ENCODE peak calls at places on chromosomes 6 and 20, in nine cellular contexts. M, V, C, Z, F, E, J, U and G are unnamed samples.

GRCh38 chr6:112160745-112161144 is 73.4 kb downstream of the FAM229B start:
- DNase-seq in M (no peak), V (no peak), C (no peak), Z (no peak), F (no peak), E (no peak), J (no peak), U (no peak), G (no peak)

GRCh38 chr20:1299522-1299921 is 29.4 kb downstream of the SDCBP2 start:
- DNase-seq in M (peak), V (no peak), C (no peak), Z (peak), F (no peak), E (no peak), J (no peak), U (no peak), G (peak)

GRCh38 chr6:41779793-41780622 is at the start of gene FRS3:
- DNase-seq in M (peak), V (peak), C (peak), Z (peak), F (peak), E (peak), J (peak), U (peak), G (peak)

GRCh38 chr6:131951576-131952230 is 531 bp upstream of the CCN2 start:
- DNase-seq in M (no peak), V (no peak), C (no peak), Z (no peak), F (no peak), E (no peak), J (no peak), U (no peak), G (no peak)

GRCh38 chr20:53723045-53723444 is 129.4 kb upstream of the ZNF217 start:
- DNase-seq in M (no peak), V (no peak), C (no peak), Z (no peak), F (no peak), E (no peak), J (no peak), U (no peak), G (no peak)

GRCh38 chr20:47126374-47126705 is 230.2 kb downstream of the ZMYND8 start:
- DNase-seq in M (no peak), V (no peak), C (no peak), Z (no peak), F (no peak), E (no peak), J (no peak), U (no peak), G (no peak)

GRCh38 chr6:89776583-89777233 is 42.9 kb downstream of the MDN1 start:
- DNase-seq in M (no peak), V (no peak), C (no peak), Z (no peak), F (no peak), E (no peak), J (no peak), U (no peak), G (no peak)

GRCh38 chr6:149480502-149481280 is 4.1 kb downstream of the ZC3H12D start:
- DNase-seq in M (peak), V (no peak), C (no peak), Z (no peak), F (no peak), E (no peak), J (no peak), U (no peak), G (no peak)

GRCh38 chr20:60804240-60804917 is 447.7 kb upstream of the CDH4 start:
- DNase-seq in M (no peak), V (no peak), C (no peak), Z (no peak), F (no peak), E (no peak), J (no peak), U (no peak), G (no peak)

GRCh38 chr6:144066745-144067484 is 28.5 kb downstream of the SF3B5 start:
- DNase-seq in M (no peak), V (peak), C (no peak), Z (no peak), F (no peak), E (no peak), J (no peak), U (no peak), G (no peak)

GRCh38 chr6:138970856-138971425 is 17.1 kb downstream of the REPS1 start:
- DNase-seq in M (no peak), V (no peak), C (no peak), Z (no peak), F (no peak), E (no peak), J (no peak), U (no peak), G (peak)

GRCh38 chr20:43977962-43978361 is 63.3 kb downstream of the TOX2 start:
- DNase-seq in M (no peak), V (no peak), C (no peak), Z (no peak), F (no peak), E (no peak), J (no peak), U (no peak), G (no peak)

GRCh38 chr6:155177369-155177961 is 86.3 kb upstream of the CLDN20 start:
- DNase-seq in M (no peak), V (no peak), C (peak), Z (no peak), F (no peak), E (no peak), J (peak), U (no peak), G (no peak)

GRCh38 chr20:41213150-41213820 is 75.9 kb downstream of the PLCG1 start:
- DNase-seq in M (no peak), V (no peak), C (no peak), Z (no peak), F (peak), E (no peak), J (no peak), U (no peak), G (peak)

GRCh38 chr6:88538130-88538706 is 372.1 kb upstream of the CNR1 start:
- DNase-seq in M (no peak), V (no peak), C (no peak), Z (no peak), F (no peak), E (no peak), J (no peak), U (no peak), G (no peak)

GRCh38 chr20:62676976-62677375 is 31.7 kb upstream of the NTSR1 start:
- DNase-seq in M (no peak), V (no peak), C (no peak), Z (no peak), F (no peak), E (no peak), J (no peak), U (no peak), G (no peak)

GRCh38 chr20:24381886-24382285 is 87.5 kb upstream of the SYNDIG1 start:
- DNase-seq in M (no peak), V (no peak), C (no peak), Z (no peak), F (no peak), E (no peak), J (no peak), U (no peak), G (no peak)

GRCh38 chr20:48405909-48406308 is 421.9 kb downstream of the PREX1 start:
- DNase-seq in M (no peak), V (no peak), C (no peak), Z (no peak), F (no peak), E (no peak), J (no peak), U (no peak), G (no peak)

GRCh38 chr6:116111552-116112528 is 11.2 kb downstream of the NT5DC1 start:
- DNase-seq in M (no peak), V (no peak), C (no peak), Z (no peak), F (no peak), E (no peak), J (no peak), U (no peak), G (no peak)

GRCh38 chr20:16378122-16378521 is 195.1 kb downstream of the KIF16B start:
- DNase-seq in M (no peak), V (no peak), C (no peak), Z (no peak), F (no peak), E (no peak), J (no peak), U (no peak), G (no peak)

GRCh38 chr6:84094050-84094435 is 60.5 kb downstream of the MRAP2 start:
- DNase-seq in M (no peak), V (no peak), C (no peak), Z (no peak), F (no peak), E (no peak), J (no peak), U (no peak), G (no peak)

GRCh38 chr6:170031684-170032121 is 259.2 kb downstream of the DLL1 start:
- DNase-seq in M (peak), V (no peak), C (no peak), Z (peak), F (peak), E (peak), J (no peak), U (no peak), G (no peak)

GRCh38 chr6:121435444-121436069 is at the start of gene GJA1:
- DNase-seq in M (no peak), V (no peak), C (peak), Z (no peak), F (peak), E (no peak), J (peak), U (no peak), G (peak)

GRCh38 chr20:41392871-41393704 is 26.5 kb upstream of the EMILIN3 start:
- DNase-seq in M (no peak), V (no peak), C (peak), Z (peak), F (peak), E (no peak), J (no peak), U (peak), G (no peak)

GRCh38 chr6:139625998-139626975 is 251.8 kb upstream of the CITED2 start:
- DNase-seq in M (no peak), V (no peak), C (peak), Z (no peak), F (no peak), E (no peak), J (no peak), U (no peak), G (no peak)

GRCh38 chr6:79413562-79414002 is 123.6 kb downstream of the LCA5 start:
- DNase-seq in M (no peak), V (no peak), C (no peak), Z (no peak), F (no peak), E (no peak), J (no peak), U (no peak), G (no peak)

GRCh38 chr6:159487636-159488035 is 205.4 kb downstream of the SOD2 start:
- DNase-seq in M (no peak), V (no peak), C (no peak), Z (no peak), F (no peak), E (no peak), J (no peak), U (no peak), G (no peak)

GRCh38 chr20:7240490-7240889 is 473.0 kb downstream of the BMP2 start:
- DNase-seq in M (no peak), V (no peak), C (no peak), Z (no peak), F (no peak), E (no peak), J (no peak), U (no peak), G (no peak)

GRCh38 chr6:20403080-20403765 is 1.5 kb downstream of the E2F3 start:
- DNase-seq in M (peak), V (peak), C (peak), Z (peak), F (peak), E (peak), J (peak), U (peak), G (peak)
- TF ChIP-seq POLR2A in M (no peak), V (peak), C (no peak), Z (peak), F (no peak), E (no peak), J (peak), U (peak), G (peak)

GRCh38 chr20:35720165-35721123 is 21.2 kb downstream of the ROMO1 start:
- DNase-seq in M (no peak), V (no peak), C (no peak), Z (no peak), F (no peak), E (no peak), J (no peak), U (no peak), G (no peak)
- TF ChIP-seq POLR2A in M (no peak), V (no peak), C (no peak), Z (no peak), F (no peak), E (no peak), J (no peak), U (no peak), G (no peak)

DNA sequence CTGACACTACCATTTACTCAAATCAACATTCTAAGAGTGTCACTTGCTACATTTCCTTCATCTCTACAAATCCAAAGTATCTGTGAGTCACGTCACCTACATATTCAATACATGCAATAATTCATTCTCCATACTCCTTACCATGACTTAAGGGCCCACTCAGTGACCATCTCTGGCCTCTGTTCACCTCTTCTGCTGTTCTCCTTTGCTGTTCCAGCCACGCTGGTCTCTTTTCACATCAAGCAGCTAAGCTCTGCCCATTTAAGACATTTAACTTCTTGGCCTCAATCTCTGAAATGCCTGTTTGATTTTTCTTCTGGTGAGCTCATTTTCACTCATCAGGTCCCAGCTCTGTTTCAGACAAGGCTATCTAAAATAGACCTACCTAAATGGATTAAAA is 46.5 kb downstream of the HFE start:
- DNase-seq in M (no peak), V (no peak), C (no peak), Z (no peak), F (no peak), E (no peak), J (no peak), U (no peak), G (no peak)
- TF ChIP-seq POLR2A in M (no peak), V (no peak), C (no peak), Z (no peak), F (no peak), E (no peak), J (no peak), U (no peak), G (no peak)

GRCh38 chr6:36605560-36606391 is 11.6 kb downstream of the SRSF3 start:
- DNase-seq in M (no peak), V (no peak), C (no peak), Z (peak), F (no peak), E (no peak), J (no peak), U (no peak), G (no peak)
- TF ChIP-seq POLR2A in M (no peak), V (peak), C (no peak), Z (no peak), F (no peak), E (no peak), J (no peak), U (no peak), G (no peak)